ENCODE peak calls at places on chromosomes 5 and 9, in seven cellular contexts. M is PC-3; D is A549; G is mammary epithelial cell; J is left lung; Q is CD4-positive, CD25-positive, alpha-beta regulatory T cell; V is right cardiac atrium. I is an unnamed sample.

GRCh38 chr5:106415541-106415940 is 1255.2 kb downstream of the EFNA5 start:
- DNase-seq in Q (no peak), G (peak; percentile 70), J (no peak), D (no peak), M (peak; percentile 55), V (no peak), I (no peak)

GRCh38 chr9:110008663-110009062 is 199.3 kb downstream of the C9orf152 start:
- DNase-seq in D (no peak), J (no peak), V (no peak), G (no peak), M (no peak), Q (no peak), I (no peak)

GRCh38 chr5:138110266-138110963 is 26.6 kb downstream of the WNT8A start:
- DNase-seq in D (no peak), G (no peak), Q (no peak), M (peak; percentile 12), V (no peak), J (no peak), I (no peak)

GRCh38 chr5:141969783-141970741 is 1.2 kb downstream of the RNF14 start:
- DNase-seq in M (peak; percentile 16), V (no peak), G (no peak), D (peak; percentile 53), J (no peak), Q (no peak), I (no peak)

GRCh38 chr5:179255527-179256228 is 89.6 kb downstream of the ADAMTS2 start:
- DNase-seq in J (peak; percentile 41), V (peak; percentile 40), G (no peak), Q (no peak), D (no peak), M (no peak), I (no peak)

GRCh38 chr9:77194423-77194822 is 17.1 kb downstream of the VPS13A start:
- DNase-seq in D (no peak), Q (no peak), G (no peak), J (no peak), M (no peak), V (no peak), I (no peak)

GRCh38 chr5:141441571-141442170 is 11.4 kb downstream of the PCDHGA12 start:
- DNase-seq in J (no peak), D (no peak), V (peak; percentile 63), G (no peak), M (no peak), Q (no peak), I (no peak)

GRCh38 chr9:134637241-134637640 is 4.4 kb upstream of the COL5A1 start:
- DNase-seq in M (no peak), G (no peak), V (peak; percentile 20), Q (no peak), D (no peak), J (peak; percentile 72), I (no peak)

GRCh38 chr5:158637039-158637438 is 462.7 kb downstream of the EBF1 start:
- DNase-seq in Q (no peak), V (no peak), D (no peak), G (no peak), J (no peak), M (no peak), I (no peak)

GRCh38 chr5:10441083-10441991 is at the start of gene ROPN1L:
- DNase-seq in J (peak; percentile 98), Q (peak; percentile 78), G (peak; percentile 87), M (peak; percentile 98), D (peak; percentile 87), V (peak; percentile 95), I (no peak)

GRCh38 chr5:141135718-141136266 is 786 bp downstream of the PCDHB5 start:
- DNase-seq in J (no peak), M (no peak), D (no peak), V (no peak), Q (no peak), G (no peak), I (no peak)

GRCh38 chr5:159444441-159445082 is 114.3 kb upstream of the IL12B start:
- DNase-seq in D (peak; percentile 77), J (no peak), V (no peak), Q (no peak), M (peak; percentile 78), G (peak; percentile 60), I (peak; percentile 18)

GRCh38 chr5:142654578-142655042 is 31.3 kb downstream of the FGF1 start:
- DNase-seq in J (no peak), D (peak; percentile 10), M (peak; percentile 7), V (peak; percentile 54), G (no peak), Q (no peak), I (no peak)

GRCh38 chr5:163594951-163595350 is 89.5 kb downstream of the MAT2B start:
- DNase-seq in Q (no peak), G (no peak), J (no peak), M (no peak), D (no peak), V (no peak), I (no peak)

GRCh38 chr5:157106668-157107461 is 2.0 kb downstream of the HAVCR2 start:
- DNase-seq in G (no peak), J (peak; percentile 82), Q (no peak), M (no peak), V (peak; percentile 78), D (no peak), I (no peak)

GRCh38 chr5:175683921-175684320 is 26.1 kb downstream of the HRH2 start:
- DNase-seq in M (no peak), Q (no peak), G (no peak), V (no peak), D (no peak), J (no peak), I (no peak)

GRCh38 chr5:81303563-81303962 is 2.2 kb downstream of the ZCCHC9 start:
- DNase-seq in V (no peak), M (peak; percentile 92), Q (no peak), D (no peak), J (no peak), G (peak; percentile 89), I (no peak)

GRCh38 chr9:87088621-87089020 is 141.3 kb upstream of the GAS1 start:
- DNase-seq in J (no peak), V (peak; percentile 17), G (no peak), D (no peak), Q (no peak), M (no peak), I (no peak)

GRCh38 chr5:41747291-41747690 is 122.9 kb downstream of the OXCT1 start:
- DNase-seq in Q (no peak), G (peak; percentile 11), D (no peak), J (no peak), V (no peak), M (peak; percentile 41), I (no peak)

GRCh38 chr5:56092115-56092514 is 97.4 kb upstream of the IL6ST start:
- DNase-seq in V (no peak), D (no peak), J (no peak), G (no peak), M (no peak), Q (no peak), I (no peak)

DNA sequence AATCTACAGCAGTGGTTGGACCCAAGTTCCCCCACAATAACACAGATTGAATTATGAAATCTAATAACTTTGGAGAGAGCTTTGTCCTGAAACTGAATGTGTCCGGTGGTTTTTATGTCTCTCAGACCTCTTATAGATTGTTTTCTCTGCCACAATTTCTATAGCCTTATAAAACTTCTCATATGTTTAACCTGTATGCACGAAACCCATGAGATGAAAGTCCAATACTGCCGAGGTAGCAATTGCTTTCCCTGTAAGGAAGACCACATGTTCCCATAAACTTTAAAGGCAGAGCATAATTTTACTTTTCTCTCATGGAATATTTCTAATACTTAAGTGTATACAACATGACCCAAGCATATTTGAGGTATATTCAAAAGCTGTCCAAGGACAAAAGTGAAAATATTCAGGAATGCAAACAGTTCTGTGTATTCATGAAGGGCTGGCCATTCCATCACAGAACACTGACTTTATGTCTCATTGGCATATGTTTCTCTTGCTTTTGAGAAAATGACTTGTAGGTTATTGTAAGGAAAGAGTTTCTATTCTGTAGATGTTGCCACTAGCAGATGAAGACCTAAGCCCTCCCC is 94.4 kb upstream of the TLE4 start:
- DNase-seq in Q (no peak), J (no peak), V (no peak), D (no peak), M (no peak), G (no peak), I (no peak)
- H3K27ac ChIP-seq in Q (no peak overlapping the region), J (no peak overlapping the region), V (no peak overlapping the region), D (no peak overlapping the region), M (no peak overlapping the region), G (no peak overlapping the region), I (no peak overlapping the region)

GRCh38 chr5:14187660-14188059 is 44.5 kb downstream of the TRIO start:
- DNase-seq in V (no peak), G (no peak), J (no peak), D (peak; percentile 63), M (peak; percentile 61), Q (no peak), I (no peak)
- H3K4me1 ChIP-seq in V (peaks cover 21% of the 10 kb centered on the region), G (peaks cover 85% of the 10 kb centered on the region), J (peaks cover 41% of the 10 kb centered on the region), D (peaks cover 93% of the 10 kb centered on the region), M (peaks cover 97% of the 10 kb centered on the region), Q (no peaks in the 10 kb centered on the region), I (peaks cover 8% of the 10 kb centered on the region)

GRCh38 chr5:100550531-100551036 is 15.4 kb downstream of the FAM174A start:
- DNase-seq in V (no peak), D (no peak), G (no peak), M (peak; percentile 41), J (no peak), Q (no peak), I (no peak)
- H3K27ac ChIP-seq in V (no peak overlapping the region), D (no peak overlapping the region), G (no peak overlapping the region), M (peak overlapping the region; percentile 59), J (no peak overlapping the region), Q (no peak overlapping the region), I (no peak overlapping the region)

GRCh38 chr5:151684690-151685361 is 1.9 kb downstream of the SPARC start:
- DNase-seq in D (peak; percentile 74), Q (no peak), M (peak; percentile 46), G (peak; percentile 88), J (no peak), V (no peak), I (peak; percentile 73)

GRCh38 chr5:151683444-151683843 is 3.3 kb downstream of the SPARC start:
- DNase-seq in J (no peak), D (no peak), M (no peak), Q (no peak), G (no peak), V (no peak), I (no peak)

GRCh38 chr5:151682751-151683331 is 3.9 kb downstream of the SPARC start:
- DNase-seq in V (peak; percentile 76), D (no peak), J (no peak), G (peak; percentile 65), M (no peak), Q (no peak), I (no peak)

GRCh38 chr5:151682240-151682639 is 4.5 kb downstream of the SPARC start:
- DNase-seq in V (no peak), D (no peak), G (no peak), Q (no peak), M (no peak), J (no peak), I (no peak)

DNA sequence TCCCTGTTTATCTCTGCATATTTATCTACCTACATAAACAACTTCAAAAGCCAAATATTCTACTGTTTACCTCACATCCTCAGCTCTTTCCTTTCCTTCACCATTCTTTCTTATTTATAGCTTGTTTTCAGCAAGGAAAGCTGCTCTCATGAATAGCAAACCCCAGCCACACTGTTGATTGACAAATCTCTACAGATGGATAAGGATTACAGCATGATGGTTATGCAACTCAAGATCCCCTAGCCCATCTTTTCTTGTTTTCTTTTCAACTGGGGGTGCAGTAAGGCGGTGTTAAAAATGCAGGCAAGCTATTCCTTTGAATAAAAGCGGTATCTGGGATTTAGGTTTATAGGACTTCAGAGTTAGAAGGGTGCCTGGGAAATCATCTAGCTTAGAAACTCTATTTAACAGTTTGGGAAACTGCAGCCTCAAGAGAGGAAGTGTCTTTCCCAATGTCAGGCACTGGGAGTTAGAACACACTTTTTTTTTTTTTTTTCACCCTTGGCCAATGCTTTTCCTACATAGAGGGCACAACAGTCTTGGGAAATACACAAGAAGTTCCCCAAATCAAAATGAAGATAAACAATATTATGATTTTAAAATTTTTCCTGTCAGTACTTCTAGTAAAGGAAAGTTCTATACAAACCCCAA is 2.7 kb downstream of the SPARC start:
- DNase-seq in M (no peak), V (no peak), J (no peak), G (no peak), Q (no peak), D (no peak), I (no peak)
- H3K4me1 ChIP-seq in M (peaks cover 9% of the 10 kb centered on the region), V (peaks cover 16% of the 10 kb centered on the region), J (peaks cover 32% of the 10 kb centered on the region), G (peaks cover 42% of the 10 kb centered on the region), Q (peaks cover 6% of the 10 kb centered on the region), D (peaks cover 39% of the 10 kb centered on the region), I (peaks cover 2% of the 10 kb centered on the region)